ENCODE peak calls at places on chromosomes 6 and 20, in eight cellular contexts. X is bronchial epithelial cell; W is NCI-H1105; R is mammary epithelial cell; E is NCI-H345; B is AG08396; Z is stimulated activated CD8-positive, alpha-beta memory T cell treated with anti-CD3 and anti-CD28 coated beads, Interleukin-4, amount 100 ng/mL, for 1 hour; Y is A172. G is an unnamed sample.

GRCh38 chr6:22906091-22906549 is 336.8 kb downstream of the HDGFL1 start:
- DNase-seq in X (peak; percentile 66), E (no peak), R (peak; percentile 42), W (no peak), B (peak; percentile 42), Z (no peak), Y (peak; percentile 46), G (peak; percentile 51)

GRCh38 chr6:281469-282103 is 10.7 kb upstream of the DUSP22 start:
- DNase-seq in Y (no peak), Z (no peak), E (no peak), X (no peak), W (no peak), R (no peak), B (no peak), G (no peak)

GRCh38 chr20:16350465-16350864 is 222.8 kb downstream of the KIF16B start:
- DNase-seq in Z (no peak), R (peak; percentile 24), W (no peak), X (peak; percentile 78), Y (peak; percentile 93), B (no peak), E (no peak), G (no peak)

GRCh38 chr6:56749632-56750151 is 107.0 kb upstream of the DST start:
- DNase-seq in E (no peak), W (no peak), Y (peak; percentile 88), Z (no peak), B (peak; percentile 27), R (peak; percentile 94), X (peak; percentile 93), G (no peak)

GRCh38 chr6:135181333-135182119 is 418 bp downstream of the MYB start:
- DNase-seq in B (peak; percentile 33), Z (no peak), E (peak; percentile 66), Y (no peak), X (peak; percentile 15), W (peak; percentile 29), R (peak; percentile 20), G (peak; percentile 23)

GRCh38 chr6:6646859-6647258 is 58.3 kb downstream of the LY86 start:
- DNase-seq in R (no peak), Z (no peak), B (no peak), W (no peak), Y (no peak), E (no peak), X (no peak), G (no peak)

GRCh38 chr6:34791842-34792604 is at the start of gene BLTP3A:
- DNase-seq in W (peak; percentile 75), R (peak; percentile 50), Z (peak; percentile 55), Y (peak; percentile 13), E (peak; percentile 85), X (no peak), B (peak; percentile 92), G (peak; percentile 77)

GRCh38 chr6:21831531-21832291 is 238.2 kb downstream of the SOX4 start:
- DNase-seq in R (peak; percentile 36), Z (no peak), X (peak; percentile 65), B (no peak), W (no peak), Y (peak; percentile 76), E (no peak), G (no peak)

GRCh38 chr20:49419785-49420184 is 62.7 kb downstream of the KCNB1 start:
- DNase-seq in B (no peak), R (no peak), W (no peak), E (no peak), Y (no peak), Z (no peak), X (no peak), G (no peak)

GRCh38 chr20:21125072-21125848 is 622 bp upstream of the KIZ start:
- DNase-seq in E (peak; percentile 73), Z (no peak), B (peak; percentile 55), Y (peak; percentile 67), X (peak; percentile 39), W (peak; percentile 40), R (peak; percentile 46), G (peak; percentile 54)

GRCh38 chr6:149033454-149034241 is 283.9 kb upstream of the TAB2 start:
- DNase-seq in E (no peak), X (no peak), W (no peak), R (no peak), Z (no peak), Y (no peak), B (no peak), G (no peak)

GRCh38 chr6:70282906-70283461 is 19.9 kb downstream of the COL9A1 start:
- DNase-seq in R (no peak), B (no peak), E (no peak), X (no peak), W (no peak), Y (no peak), Z (no peak), G (no peak)

GRCh38 chr20:12970372-12970821 is 38.4 kb upstream of the SPTLC3 start:
- DNase-seq in Z (no peak), X (peak; percentile 49), E (peak; percentile 30), W (no peak), R (peak; percentile 32), Y (peak; percentile 25), B (peak; percentile 13), G (no peak)

GRCh38 chr20:57509665-57510237 is 15.2 kb downstream of the CTCFL start:
- DNase-seq in Z (no peak), E (peak; percentile 18), W (no peak), R (peak; percentile 32), X (peak; percentile 9), Y (peak; percentile 45), B (peak; percentile 49), G (peak; percentile 97)

GRCh38 chr6:24425091-24425490 is 22.4 kb downstream of the MRS2 start:
- DNase-seq in W (no peak), B (no peak), Y (no peak), E (no peak), R (no peak), X (no peak), Z (no peak), G (no peak)

GRCh38 chr6:50087231-50087954 is 37.7 kb upstream of the DEFB112 start:
- DNase-seq in B (peak; percentile 11), Z (no peak), E (no peak), X (peak; percentile 68), W (no peak), Y (peak; percentile 93), R (peak; percentile 26), G (peak; percentile 25)

GRCh38 chr20:33664085-33664761 is 2.1 kb downstream of the C20orf144 start:
- DNase-seq in R (no peak), B (no peak), Z (no peak), E (no peak), X (no peak), Y (no peak), W (no peak), G (no peak)

GRCh38 chr6:167683028-167683862 is 143.5 kb upstream of the AFDN start:
- DNase-seq in Y (peak; percentile 97), W (no peak), E (no peak), Z (no peak), R (peak; percentile 84), X (peak; percentile 15), B (no peak), G (no peak)

GRCh38 chr20:15205023-15205422 is 867.6 kb upstream of the FLRT3 start:
- DNase-seq in W (no peak), E (no peak), Y (no peak), Z (no peak), B (no peak), X (peak; percentile 2), R (no peak), G (no peak)

GRCh38 chr6:50030777-50031562 is 9.2 kb upstream of the DEFB110 start:
- DNase-seq in X (peak; percentile 24), R (peak; percentile 6), B (no peak), W (peak; percentile 49), Y (peak; percentile 25), E (no peak), Z (no peak), G (peak; percentile 5)

GRCh38 chr20:23417861-23418260 is 3.4 kb downstream of the NAPB start:
- DNase-seq in X (no peak), R (no peak), Z (no peak), Y (no peak), W (no peak), B (no peak), E (no peak), G (no peak)

GRCh38 chr6:89117285-89118108 is at the start of gene SRSF12:
- DNase-seq in Z (no peak), X (no peak), R (peak; percentile 51), W (peak; percentile 68), E (peak; percentile 64), B (peak; percentile 80), Y (no peak), G (peak; percentile 47)

GRCh38 chr6:89660981-89661380 is 22.4 kb upstream of the LYRM2 start:
- DNase-seq in E (no peak), Z (no peak), Y (no peak), X (no peak), R (no peak), W (no peak), B (no peak), G (no peak)

G was measured in HTR-8/SVneo.